ENCODE peak calls at places on chromosome 2, in four cellular contexts. One of them, this sample, is unnamed.

GRCh38 chr2:43482974-43483373 is 112.9 kb downstream of the THADA start:
- DNase-seq in activated naive CD8-positive, alpha-beta T cell treated with anti-CD3 and anti-CD28 coated beads, Interleukin-2, amount 10 ng/mL, durations not matched to agents 7 days and 5 days: no peak
- DNase-seq in stimulated activated CD4-positive, alpha-beta T cell treated with anti-CD3 and anti-CD28 coated beads, Interleukin-1b, Interleukin-23, amount 100 ng/mL, for 24 hours: no peak
- DNase-seq in lower leg skin: no peak
- DNase-seq in this sample: no peak

GRCh38 chr2:64654063-64654811 is 524 bp upstream of the SERTAD2 start:
- DNase-seq in lower leg skin: peak; percentile 96
- DNase-seq in stimulated activated CD4-positive, alpha-beta T cell treated with anti-CD3 and anti-CD28 coated beads, Interleukin-1b, Interleukin-23, amount 100 ng/mL, for 24 hours: peak; percentile 44
- DNase-seq in activated naive CD8-positive, alpha-beta T cell treated with anti-CD3 and anti-CD28 coated beads, Interleukin-2, amount 10 ng/mL, durations not matched to agents 7 days and 5 days: peak; percentile 75
- DNase-seq in this sample: peak; percentile 55

GRCh38 chr2:203510941-203511305 is 24.2 kb downstream of the RAPH1 start:
- DNase-seq in activated naive CD8-positive, alpha-beta T cell treated with anti-CD3 and anti-CD28 coated beads, Interleukin-2, amount 10 ng/mL, durations not matched to agents 7 days and 5 days: no peak
- DNase-seq in stimulated activated CD4-positive, alpha-beta T cell treated with anti-CD3 and anti-CD28 coated beads, Interleukin-1b, Interleukin-23, amount 100 ng/mL, for 24 hours: no peak
- DNase-seq in lower leg skin: no peak
- DNase-seq in this sample: no peak

GRCh38 chr2:3712841-3713503 is 9.6 kb downstream of the DCDC2C start:
- DNase-seq in stimulated activated CD4-positive, alpha-beta T cell treated with anti-CD3 and anti-CD28 coated beads, Interleukin-1b, Interleukin-23, amount 100 ng/mL, for 24 hours: no peak
- DNase-seq in activated naive CD8-positive, alpha-beta T cell treated with anti-CD3 and anti-CD28 coated beads, Interleukin-2, amount 10 ng/mL, durations not matched to agents 7 days and 5 days: no peak
- DNase-seq in lower leg skin: peak; percentile 84
- DNase-seq in this sample: no peak

GRCh38 chr2:237278593-237278992 is 135.4 kb downstream of the COL6A3 start:
- DNase-seq in activated naive CD8-positive, alpha-beta T cell treated with anti-CD3 and anti-CD28 coated beads, Interleukin-2, amount 10 ng/mL, durations not matched to agents 7 days and 5 days: no peak
- DNase-seq in lower leg skin: peak; percentile 93
- DNase-seq in stimulated activated CD4-positive, alpha-beta T cell treated with anti-CD3 and anti-CD28 coated beads, Interleukin-1b, Interleukin-23, amount 100 ng/mL, for 24 hours: no peak
- DNase-seq in this sample: no peak

GRCh38 chr2:10658041-10658913 is 31.5 kb downstream of the NOL10 start:
- DNase-seq in lower leg skin: no peak
- DNase-seq in stimulated activated CD4-positive, alpha-beta T cell treated with anti-CD3 and anti-CD28 coated beads, Interleukin-1b, Interleukin-23, amount 100 ng/mL, for 24 hours: no peak
- DNase-seq in activated naive CD8-positive, alpha-beta T cell treated with anti-CD3 and anti-CD28 coated beads, Interleukin-2, amount 10 ng/mL, durations not matched to agents 7 days and 5 days: no peak
- DNase-seq in this sample: no peak

GRCh38 chr2:33000986-33001385 is 54.2 kb downstream of the LTBP1 start:
- DNase-seq in lower leg skin: no peak
- DNase-seq in stimulated activated CD4-positive, alpha-beta T cell treated with anti-CD3 and anti-CD28 coated beads, Interleukin-1b, Interleukin-23, amount 100 ng/mL, for 24 hours: no peak
- DNase-seq in activated naive CD8-positive, alpha-beta T cell treated with anti-CD3 and anti-CD28 coated beads, Interleukin-2, amount 10 ng/mL, durations not matched to agents 7 days and 5 days: no peak
- DNase-seq in this sample: no peak

GRCh38 chr2:141899740-141900139 is 231.1 kb downstream of the LRP1B start:
- DNase-seq in activated naive CD8-positive, alpha-beta T cell treated with anti-CD3 and anti-CD28 coated beads, Interleukin-2, amount 10 ng/mL, durations not matched to agents 7 days and 5 days: no peak
- DNase-seq in stimulated activated CD4-positive, alpha-beta T cell treated with anti-CD3 and anti-CD28 coated beads, Interleukin-1b, Interleukin-23, amount 100 ng/mL, for 24 hours: no peak
- DNase-seq in lower leg skin: no peak
- DNase-seq in this sample: no peak

GRCh38 chr2:205857532-205857931 is 175.2 kb downstream of the NRP2 start:
- DNase-seq in stimulated activated CD4-positive, alpha-beta T cell treated with anti-CD3 and anti-CD28 coated beads, Interleukin-1b, Interleukin-23, amount 100 ng/mL, for 24 hours: no peak
- DNase-seq in activated naive CD8-positive, alpha-beta T cell treated with anti-CD3 and anti-CD28 coated beads, Interleukin-2, amount 10 ng/mL, durations not matched to agents 7 days and 5 days: no peak
- DNase-seq in lower leg skin: peak; percentile 49
- DNase-seq in this sample: no peak

GRCh38 chr2:119259296-119259860 is 35.7 kb downstream of the STEAP3 start:
- DNase-seq in activated naive CD8-positive, alpha-beta T cell treated with anti-CD3 and anti-CD28 coated beads, Interleukin-2, amount 10 ng/mL, durations not matched to agents 7 days and 5 days: no peak
- DNase-seq in lower leg skin: no peak
- DNase-seq in stimulated activated CD4-positive, alpha-beta T cell treated with anti-CD3 and anti-CD28 coated beads, Interleukin-1b, Interleukin-23, amount 100 ng/mL, for 24 hours: no peak
- DNase-seq in this sample: no peak

GRCh38 chr2:198326431-198326830 is 522.0 kb downstream of the PLCL1 start:
- DNase-seq in lower leg skin: no peak
- DNase-seq in stimulated activated CD4-positive, alpha-beta T cell treated with anti-CD3 and anti-CD28 coated beads, Interleukin-1b, Interleukin-23, amount 100 ng/mL, for 24 hours: no peak
- DNase-seq in activated naive CD8-positive, alpha-beta T cell treated with anti-CD3 and anti-CD28 coated beads, Interleukin-2, amount 10 ng/mL, durations not matched to agents 7 days and 5 days: no peak
- DNase-seq in this sample: no peak

GRCh38 chr2:72924353-72925240 is 7.3 kb downstream of the EMX1 start:
- DNase-seq in lower leg skin: peak; percentile 80
- DNase-seq in stimulated activated CD4-positive, alpha-beta T cell treated with anti-CD3 and anti-CD28 coated beads, Interleukin-1b, Interleukin-23, amount 100 ng/mL, for 24 hours: no peak
- DNase-seq in activated naive CD8-positive, alpha-beta T cell treated with anti-CD3 and anti-CD28 coated beads, Interleukin-2, amount 10 ng/mL, durations not matched to agents 7 days and 5 days: peak; percentile 68
- DNase-seq in this sample: no peak

GRCh38 chr2:9950521-9951271 is 797 bp upstream of the GRHL1 start:
- DNase-seq in activated naive CD8-positive, alpha-beta T cell treated with anti-CD3 and anti-CD28 coated beads, Interleukin-2, amount 10 ng/mL, durations not matched to agents 7 days and 5 days: no peak
- DNase-seq in lower leg skin: peak; percentile 90
- DNase-seq in stimulated activated CD4-positive, alpha-beta T cell treated with anti-CD3 and anti-CD28 coated beads, Interleukin-1b, Interleukin-23, amount 100 ng/mL, for 24 hours: peak; percentile 21
- DNase-seq in this sample: no peak

GRCh38 chr2:71476495-71476894 is 23.1 kb downstream of the DYSF start:
- DNase-seq in stimulated activated CD4-positive, alpha-beta T cell treated with anti-CD3 and anti-CD28 coated beads, Interleukin-1b, Interleukin-23, amount 100 ng/mL, for 24 hours: no peak
- DNase-seq in lower leg skin: no peak
- DNase-seq in activated naive CD8-positive, alpha-beta T cell treated with anti-CD3 and anti-CD28 coated beads, Interleukin-2, amount 10 ng/mL, durations not matched to agents 7 days and 5 days: no peak
- DNase-seq in this sample: no peak

GRCh38 chr2:69683170-69683971 is 39.8 kb upstream of the AAK1 start:
- DNase-seq in lower leg skin: no peak
- DNase-seq in activated naive CD8-positive, alpha-beta T cell treated with anti-CD3 and anti-CD28 coated beads, Interleukin-2, amount 10 ng/mL, durations not matched to agents 7 days and 5 days: no peak
- DNase-seq in stimulated activated CD4-positive, alpha-beta T cell treated with anti-CD3 and anti-CD28 coated beads, Interleukin-1b, Interleukin-23, amount 100 ng/mL, for 24 hours: no peak
- DNase-seq in this sample: no peak

GRCh38 chr2:42183775-42184174 is 14.6 kb downstream of the EML4 start:
- DNase-seq in stimulated activated CD4-positive, alpha-beta T cell treated with anti-CD3 and anti-CD28 coated beads, Interleukin-1b, Interleukin-23, amount 100 ng/mL, for 24 hours: no peak
- DNase-seq in activated naive CD8-positive, alpha-beta T cell treated with anti-CD3 and anti-CD28 coated beads, Interleukin-2, amount 10 ng/mL, durations not matched to agents 7 days and 5 days: no peak
- DNase-seq in lower leg skin: no peak
- DNase-seq in this sample: no peak

GRCh38 chr2:28545590-28546195 is 49.8 kb downstream of the PLB1 start:
- DNase-seq in stimulated activated CD4-positive, alpha-beta T cell treated with anti-CD3 and anti-CD28 coated beads, Interleukin-1b, Interleukin-23, amount 100 ng/mL, for 24 hours: no peak
- DNase-seq in activated naive CD8-positive, alpha-beta T cell treated with anti-CD3 and anti-CD28 coated beads, Interleukin-2, amount 10 ng/mL, durations not matched to agents 7 days and 5 days: peak; percentile 68
- DNase-seq in lower leg skin: peak; percentile 69
- DNase-seq in this sample: no peak

This sample was measured in activated CD8-positive, alpha-beta memory T cell treated with anti-CD3 and anti-CD28 coated beads for 48 hours.